ENCODE peak calls at places on chromosomes 13 and 19, in eight cellular contexts. N is DMS153; T is anterior cingulate cortex; X is activated CD4-positive, alpha-beta T cell treated with anti-CD3 and anti-CD28 coated beads, Interleukin-2, amount 50 U/mL, for 24 hours; W is T-helper 17 cell; Y is skeletal muscle cell; G is H54; H is neural crest cell. L is an unnamed sample.

GRCh38 chr19:49427855-49428546 is 2.8 kb downstream of the GFY start:
- DNase-seq in N (no peak), T (no peak), X (no peak), W (peak; percentile 40), Y (no peak), G (no peak), H (no peak), L (no peak)

GRCh38 chr19:3338541-3339181 is 27.7 kb upstream of the NFIC start:
- DNase-seq in N (peak; percentile 76), T (no peak), X (peak; percentile 19), W (peak; percentile 36), Y (no peak), G (no peak), H (no peak), L (no peak)

GRCh38 chr19:40799558-40800338 is 757 bp downstream of the EGLN2 start:
- DNase-seq in N (no peak), T (no peak), X (no peak), W (no peak), Y (no peak), G (peak; percentile 35), H (peak; percentile 33), L (peak; percentile 86)

GRCh38 chr13:43664700-43665191 is 122.0 kb downstream of the ENOX1 start:
- DNase-seq in N (no peak), T (no peak), X (no peak), W (no peak), Y (peak; percentile 62), G (peak; percentile 1), H (no peak), L (no peak)

GRCh38 chr13:97068146-97068545 is 73.9 kb upstream of the OXGR1 start:
- DNase-seq in N (peak; percentile 72), T (no peak), X (no peak), W (no peak), Y (no peak), G (no peak), H (no peak), L (no peak)

GRCh38 chr13:51768378-51768921 is 35.5 kb downstream of the DHRS12 start:
- DNase-seq in N (no peak), T (no peak), X (no peak), W (no peak), Y (no peak), G (no peak), H (no peak), L (no peak)

GRCh38 chr13:30618186-30618937 is 642 bp downstream of the USPL1 start:
- DNase-seq in N (no peak), T (no peak), X (peak; percentile 3), W (peak; percentile 12), Y (no peak), G (no peak), H (no peak), L (peak; percentile 69)

GRCh38 chr19:43489979-43490599 is 14.5 kb downstream of the PHLDB3 start:
- DNase-seq in N (no peak), T (no peak), X (no peak), W (no peak), Y (no peak), G (no peak), H (no peak), L (no peak)

GRCh38 chr19:29715695-29716581 is 877 bp upstream of the C19orf12 start:
- DNase-seq in N (no peak), T (no peak), X (no peak), W (no peak), Y (no peak), G (no peak), H (no peak), L (peak; percentile 68)

GRCh38 chr19:40422428-40423226 is 3.2 kb downstream of the SERTAD1 start:
- DNase-seq in N (no peak), T (no peak), X (no peak), W (no peak), Y (no peak), G (no peak), H (no peak), L (no peak)